ENCODE peak calls at places on chromosomes 2 and 18, in four cellular contexts. F, M, G and A are unnamed samples.

GRCh38 chr18:23069481-23069880 is 65.8 kb upstream of the CABLES1 start:
- DNase-seq in F (no peak), M (peak), G (no peak), A (no peak)

GRCh38 chr18:3966246-3966984 is 488.7 kb downstream of the DLGAP1 start:
- DNase-seq in F (no peak), M (no peak), G (no peak), A (peak)

GRCh38 chr2:120552800-120553471 is 182.7 kb upstream of the GLI2 start:
- DNase-seq in F (peak), M (peak), G (peak), A (peak)

GRCh38 chr2:18119883-18120282 is 241.4 kb downstream of the KCNS3 start:
- DNase-seq in F (no peak), M (no peak), G (no peak), A (peak)

GRCh38 chr18:27763936-27764335 is 413.0 kb downstream of the CDH2 start:
- DNase-seq in F (no peak), M (no peak), G (no peak), A (peak)

GRCh38 chr2:162890690-162891311 is 52.2 kb upstream of the KCNH7 start:
- DNase-seq in F (peak), M (peak), G (peak), A (peak)

GRCh38 chr2:168703926-168704325 is 98.5 kb upstream of the NOSTRIN start:
- DNase-seq in F (no peak), M (no peak), G (peak), A (no peak)

GRCh38 chr2:129866391-129866790 is 113.1 kb upstream of the RAB6C start:
- DNase-seq in F (no peak), M (no peak), G (peak), A (no peak)

GRCh38 chr18:11851156-11852047 is at the start of gene CHMP1B:
- DNase-seq in F (peak), M (peak), G (peak), A (peak)

GRCh38 chr2:48601349-48601748 is 16.3 kb upstream of the GTF2A1L start:
- DNase-seq in F (peak), M (peak), G (peak), A (no peak)

GRCh38 chr2:218852911-218853667 is 6.5 kb upstream of the WNT6 start:
- DNase-seq in F (peak), M (peak), G (peak), A (peak)